ENCODE peak calls at places on chromosomes 7 and 10, in nine cellular contexts. Q, A, V, O, P, K, R, L and T are unnamed samples.

GRCh38 chr10:34786464-34786863 is 28.6 kb downstream of the PARD3 start:
- DNase-seq in A (no peak), K (no peak), P (peak), O (peak), Q (no peak), L (no peak), V (no peak), R (no peak), T (no peak)

GRCh38 chr7:45007106-45007505 is 7.1 kb downstream of the CCM2 start:
- DNase-seq in K (no peak), R (no peak), V (no peak), L (no peak), P (no peak), Q (no peak), O (no peak), A (no peak), T (no peak)

GRCh38 chr10:43122096-43122495 is 16.1 kb upstream of the CSGALNACT2 start:
- DNase-seq in R (no peak), O (no peak), V (no peak), L (no peak), K (no peak), A (no peak), P (no peak), Q (no peak), T (no peak)

GRCh38 chr7:127589901-127590300 is 1.7 kb downstream of the ARF5 start:
- DNase-seq in L (no peak), V (no peak), K (no peak), R (no peak), A (no peak), Q (no peak), O (no peak), P (no peak), T (no peak)

GRCh38 chr10:27611209-27611608 is 107.1 kb downstream of the RAB18 start:
- DNase-seq in A (no peak), O (peak), Q (peak), V (peak), L (no peak), K (no peak), R (no peak), P (no peak), T (no peak)

GRCh38 chr7:129825554-129826267 is 127.0 kb downstream of the UBE2H start:
- DNase-seq in L (no peak), O (no peak), K (peak), Q (no peak), V (no peak), P (peak), A (no peak), R (peak), T (peak)

GRCh38 chr10:116974442-116975005 is 30.5 kb downstream of the SHTN1 start:
- DNase-seq in A (no peak), R (no peak), O (peak), L (peak), V (peak), K (no peak), P (no peak), Q (peak), T (no peak)

GRCh38 chr10:60611291-60611747 is 167.0 kb upstream of the CDK1 start:
- DNase-seq in P (no peak), V (peak), R (no peak), O (peak), Q (no peak), L (peak), K (no peak), A (no peak), T (no peak)

GRCh38 chr10:113386005-113386404 is 166.8 kb upstream of the HABP2 start:
- DNase-seq in V (peak), O (no peak), Q (no peak), A (no peak), R (no peak), L (no peak), P (no peak), K (no peak), T (no peak)

GRCh38 chr7:151129141-151129835 is 38.2 kb downstream of the GBX1 start:
- DNase-seq in Q (no peak), L (no peak), P (no peak), A (no peak), V (no peak), K (no peak), O (no peak), R (no peak), T (no peak)

GRCh38 chr10:370222-370825 is 235.1 kb downstream of the ZMYND11 start:
- DNase-seq in R (no peak), L (no peak), K (no peak), V (peak), O (no peak), P (no peak), A (no peak), Q (peak), T (no peak)

GRCh38 chr10:11208908-11209809 is 191.5 kb downstream of the CELF2 start:
- DNase-seq in L (no peak), O (no peak), A (no peak), V (no peak), R (no peak), P (no peak), Q (no peak), K (no peak), T (no peak)

GRCh38 chr10:44569193-44570091 is 184.5 kb upstream of the CXCL12 start:
- DNase-seq in A (no peak), K (no peak), P (no peak), L (peak), V (peak), Q (peak), R (peak), O (peak), T (peak)

GRCh38 chr7:127678330-127678729 is 26.3 kb downstream of the SND1 start:
- DNase-seq in A (no peak), V (peak), P (no peak), K (no peak), L (peak), O (no peak), Q (no peak), R (no peak), T (no peak)

GRCh38 chr7:40698921-40699260 is 564.1 kb downstream of the SUGCT start:
- DNase-seq in L (no peak), O (no peak), Q (no peak), K (no peak), R (no peak), V (no peak), A (no peak), P (no peak), T (no peak)

GRCh38 chr10:104035107-104035816 is 50.4 kb downstream of the COL17A1 start:
- DNase-seq in A (no peak), P (no peak), R (no peak), K (no peak), V (no peak), Q (no peak), L (no peak), O (no peak), T (no peak)

GRCh38 chr10:49564461-49565009 is 25.6 kb upstream of the ERCC6 start:
- DNase-seq in V (peak), O (no peak), P (no peak), A (no peak), L (no peak), K (no peak), Q (no peak), R (no peak), T (no peak)

GRCh38 chr10:4704034-4704545 is 121.9 kb upstream of the AKR1E2 start:
- DNase-seq in A (peak), R (no peak), Q (no peak), O (peak), K (no peak), L (peak), V (peak), P (no peak), T (no peak)

GRCh38 chr7:104857458-104858425 is 156.3 kb upstream of the KMT2E start:
- DNase-seq in Q (no peak), R (no peak), P (no peak), K (no peak), V (no peak), O (no peak), A (no peak), L (no peak), T (no peak)

GRCh38 chr7:48084727-48085432 is 4.2 kb upstream of the UPP1 start:
- DNase-seq in Q (peak), V (peak), R (peak), K (no peak), A (no peak), L (peak), O (peak), P (peak), T (peak)

GRCh38 chr7:64098-64521 is 128.3 kb upstream of the FAM20C start:
- DNase-seq in K (peak), A (no peak), L (peak), O (no peak), Q (peak), R (peak), V (peak), P (no peak), T (no peak)

GRCh38 chr10:69222157-69223027 is 2.3 kb downstream of the HKDC1 start:
- DNase-seq in Q (peak), P (peak), A (no peak), R (no peak), O (no peak), K (peak), L (peak), V (peak), T (no peak)

GRCh38 chr10:19634163-19634562 is 182.1 kb upstream of the PLXDC2 start:
- DNase-seq in Q (no peak), O (no peak), A (no peak), V (no peak), P (no peak), R (no peak), L (no peak), K (no peak), T (no peak)

GRCh38 chr10:19628767-19629443 is 187.3 kb upstream of the PLXDC2 start:
- DNase-seq in R (no peak), Q (no peak), O (no peak), L (no peak), V (peak), A (no peak), P (no peak), K (no peak), T (no peak)

DNA sequence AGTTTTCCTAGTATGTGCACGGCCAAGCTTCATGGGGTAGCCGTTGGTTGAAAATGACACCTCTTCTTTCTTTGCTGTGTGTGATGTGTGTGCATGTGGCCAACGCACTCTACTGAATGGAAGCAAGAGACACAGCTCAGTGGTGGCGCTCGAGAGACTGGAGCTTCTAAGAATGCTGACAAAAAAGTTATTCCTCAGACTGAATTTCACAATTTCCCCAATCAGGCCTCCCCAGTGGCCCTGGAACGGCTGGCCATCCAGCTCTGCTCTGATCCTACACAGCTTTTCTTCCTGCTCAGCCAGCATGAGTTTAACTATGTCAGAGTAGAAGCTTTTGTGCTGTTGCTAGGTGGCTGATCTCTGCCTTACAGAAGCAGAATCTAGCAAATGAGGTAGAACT is 186.7 kb upstream of the PLXDC2 start:
- DNase-seq in R (peak), Q (no peak), O (peak), V (peak), A (no peak), P (peak), K (no peak), L (peak), T (no peak)
- TF ChIP-seq CTCF in R (peak), Q (peak), O (no peak), V (peak), A (no peak), P (no peak), K (no peak), L (peak), T (no peak)

DNA sequence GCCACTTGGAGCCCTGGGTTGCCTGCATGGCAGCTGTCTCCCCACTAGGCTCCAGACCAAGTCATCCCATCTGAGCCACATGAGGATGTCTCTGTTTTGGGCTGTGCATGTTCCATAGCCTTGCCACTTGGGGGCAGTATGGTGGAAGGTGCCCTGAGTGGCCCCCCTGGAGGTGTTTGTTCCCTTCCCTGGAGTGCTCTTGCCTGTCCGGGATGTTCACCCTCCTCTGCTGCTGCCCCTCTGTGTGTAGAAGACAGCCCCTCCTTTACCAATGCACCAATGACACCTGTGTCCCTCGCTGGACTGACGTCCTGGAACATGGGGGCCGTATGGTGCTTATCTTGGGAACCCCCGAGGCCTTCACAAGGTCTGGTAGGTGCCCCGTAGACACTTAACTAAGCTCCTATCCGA is 100.2 kb downstream of the ACTR3B start:
- DNase-seq in V (no peak), K (peak), R (no peak), A (no peak), O (no peak), L (no peak), Q (no peak), P (no peak), T (no peak)
- TF ChIP-seq CTCF in V (no peak), K (peak), R (peak), A (peak), O (peak), L (peak), Q (peak), P (no peak), T (no peak)

GRCh38 chr10:132266594-132267161 is 41.1 kb downstream of the STK32C start:
- DNase-seq in Q (no peak), R (no peak), K (no peak), V (peak), P (no peak), O (no peak), L (no peak), A (no peak), T (no peak)

GRCh38 chr10:132264966-132265877 is 42.5 kb downstream of the STK32C start:
- DNase-seq in A (peak), R (no peak), K (no peak), P (no peak), V (peak), Q (no peak), O (no peak), L (no peak), T (no peak)

GRCh38 chr10:132263866-132264265 is 43.9 kb downstream of the STK32C start:
- DNase-seq in A (no peak), P (no peak), R (no peak), L (no peak), O (no peak), V (no peak), Q (no peak), K (no peak), T (no peak)

GRCh38 chr10:132264306-132264950 is 43.3 kb downstream of the STK32C start:
- DNase-seq in R (no peak), O (no peak), K (no peak), A (no peak), Q (no peak), V (no peak), P (no peak), L (no peak), T (no peak)

DNA sequence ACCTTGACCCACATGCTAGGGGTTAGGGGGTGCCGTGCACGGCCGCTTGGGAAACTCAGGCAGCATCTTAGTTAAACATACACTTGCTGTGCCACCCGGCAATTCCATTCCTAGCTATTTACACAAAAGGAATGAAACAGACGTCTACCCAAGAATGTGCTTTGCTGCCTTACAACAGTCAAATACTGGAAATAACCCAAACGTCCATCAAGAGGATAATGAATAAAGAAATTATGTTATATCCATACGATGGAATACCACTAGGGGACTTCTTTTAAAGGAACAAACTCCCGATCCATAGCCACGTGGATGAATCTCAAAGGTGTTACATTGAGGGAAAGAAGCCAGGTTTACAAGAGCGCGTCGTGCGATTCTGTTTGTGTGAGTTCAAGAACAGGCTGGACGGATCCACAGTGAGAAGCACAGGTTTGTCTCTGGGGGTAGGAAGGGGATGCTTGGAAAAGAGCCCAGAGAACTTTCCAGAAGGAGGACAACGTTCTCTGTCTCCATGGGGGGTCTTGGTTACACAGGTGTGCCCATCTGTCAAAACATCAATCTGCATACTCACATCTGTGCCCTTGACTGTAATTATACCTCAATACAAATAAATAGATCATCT is 41.8 kb downstream of the STK32C start:
- DNase-seq in Q (no peak), P (no peak), O (no peak), A (peak), V (peak), R (no peak), L (no peak), K (no peak), T (no peak)
- TF ChIP-seq CTCF in Q (no peak), P (no peak), O (no peak), A (no peak), V (no peak), R (no peak), L (no peak), K (no peak), T (no peak)

DNA sequence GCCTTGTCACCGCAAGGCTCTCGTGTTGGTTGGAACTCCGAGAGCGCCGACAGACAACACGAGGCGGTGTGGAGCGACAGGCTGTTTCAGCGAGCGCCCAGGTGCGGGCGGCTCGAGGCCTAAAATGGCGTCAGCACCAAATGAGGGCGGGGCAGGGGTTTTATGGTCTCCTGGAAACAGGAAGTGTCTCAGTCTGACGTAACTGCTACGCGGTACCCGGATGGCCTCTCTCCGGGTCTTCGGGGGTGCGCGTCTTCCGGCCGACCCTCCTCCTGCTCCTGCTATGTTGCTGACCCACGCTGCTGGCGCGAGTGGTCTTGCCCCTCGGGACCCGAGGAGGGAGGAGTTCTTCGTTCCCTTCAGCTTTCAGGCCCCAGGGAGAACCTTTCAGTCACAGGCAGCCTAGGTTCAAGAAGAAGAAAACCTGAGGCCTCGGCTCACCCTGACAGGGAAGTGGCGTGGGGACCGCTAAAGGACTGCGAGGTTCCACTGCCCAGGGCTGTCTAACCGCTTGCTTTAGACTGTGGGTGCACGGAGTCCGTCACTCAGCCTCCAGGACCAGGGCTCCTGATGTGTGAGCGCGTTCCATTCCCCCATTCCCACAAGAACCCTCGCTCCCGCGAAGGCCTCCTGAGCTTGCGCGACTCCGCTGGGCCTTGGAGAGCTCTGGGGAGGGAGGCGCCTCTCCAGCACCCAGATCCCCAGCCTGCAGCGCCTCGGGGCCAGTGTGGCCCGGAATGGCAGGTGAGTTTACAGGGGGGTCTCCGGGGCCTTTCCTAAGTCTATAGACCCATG is 77.3 kb downstream of the GLRX3 start:
- DNase-seq in A (no peak), K (no peak), V (no peak), O (no peak), Q (no peak), P (no peak), R (no peak), L (no peak), T (no peak)
- TF ChIP-seq CTCF in A (no peak), K (no peak), V (no peak), O (no peak), Q (no peak), P (no peak), R (no peak), L (no peak), T (no peak)

DNA sequence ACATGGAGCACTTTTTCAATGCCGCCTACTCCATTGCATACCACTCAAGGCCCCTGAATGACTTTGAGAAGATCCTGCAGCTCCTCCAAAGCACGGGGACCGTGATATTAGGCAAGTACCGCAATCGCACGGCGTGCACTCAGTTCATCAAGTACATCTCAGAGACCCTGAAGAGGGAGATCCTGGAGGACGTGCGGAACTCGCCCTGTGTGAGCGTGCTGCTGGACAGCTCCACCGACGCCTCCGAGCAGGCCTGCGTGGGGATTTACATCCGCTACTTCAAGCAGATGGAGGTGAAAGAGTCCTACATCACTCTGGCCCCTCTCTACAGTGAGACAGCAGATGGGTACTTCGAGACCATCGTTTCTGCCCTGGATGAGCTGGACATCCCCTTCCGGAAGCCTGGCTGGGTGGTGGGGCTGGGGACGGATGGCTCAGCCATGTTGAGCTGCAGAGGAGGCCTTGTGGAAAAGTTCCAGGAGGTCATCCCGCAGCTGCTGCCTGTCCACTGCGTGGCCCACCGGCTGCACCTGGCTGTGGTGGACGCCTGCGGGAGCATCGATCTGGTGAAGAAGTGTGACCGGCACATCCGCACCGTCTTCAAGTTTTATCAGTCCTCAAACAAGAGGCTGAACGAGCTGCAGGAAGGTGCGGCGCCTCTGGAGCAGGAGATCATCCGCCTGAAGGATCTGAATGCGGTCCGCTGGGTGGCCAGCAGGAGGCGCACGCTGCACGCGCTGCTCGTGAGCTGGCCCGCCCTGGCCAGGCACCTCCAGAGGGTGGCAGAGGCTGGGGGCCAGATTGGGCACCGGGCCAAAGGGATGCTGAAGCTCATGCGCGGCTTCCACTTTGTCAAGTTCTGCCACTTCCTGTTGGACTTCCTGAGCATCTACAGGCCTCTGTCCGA is 12.7 kb upstream of the ATP6V0E2 start:
- DNase-seq in V (no peak), O (no peak), R (no peak), Q (no peak), A (no peak), L (no peak), P (no peak), K (peak), T (no peak)
- TF ChIP-seq CTCF in V (no peak), O (peak), R (peak), Q (peak), A (peak), L (peak), P (no peak), K (peak), T (no peak)